ENCODE peak calls at places on chromosomes 16 and 17, in six cellular contexts. One of them, this sample, is unnamed.

GRCh38 chr16:56812884-56813283 is 52.1 kb upstream of the SLC12A3 start:
- DNase-seq in heart right ventricle: no peak
- DNase-seq in endothelial cell of umbilical vein: peak; percentile 77
- DNase-seq in A549: peak; percentile 25
- DNase-seq in cardiac muscle cell: no peak
- DNase-seq in gastrocnemius medialis: no peak
- DNase-seq in this sample: no peak

GRCh38 chr17:39167492-39167891 is 1.5 kb upstream of the ARL5C start:
- DNase-seq in cardiac muscle cell: no peak
- DNase-seq in heart right ventricle: peak; percentile 51
- DNase-seq in gastrocnemius medialis: no peak
- DNase-seq in endothelial cell of umbilical vein: no peak
- DNase-seq in A549: no peak
- DNase-seq in this sample: no peak

GRCh38 chr17:82943339-82943738 is 103.5 kb upstream of the ZNF750 start:
- DNase-seq in gastrocnemius medialis: no peak
- DNase-seq in A549: no peak
- DNase-seq in heart right ventricle: no peak
- DNase-seq in cardiac muscle cell: no peak
- DNase-seq in endothelial cell of umbilical vein: no peak
- DNase-seq in this sample: no peak

GRCh38 chr16:88503374-88503770 is 50.3 kb downstream of the ZFPM1 start:
- DNase-seq in heart right ventricle: no peak
- DNase-seq in endothelial cell of umbilical vein: peak; percentile 40
- DNase-seq in gastrocnemius medialis: no peak
- DNase-seq in A549: no peak
- DNase-seq in cardiac muscle cell: no peak
- DNase-seq in this sample: no peak

GRCh38 chr16:57826040-57826434 is 23.7 kb upstream of the KIFC3 start:
- DNase-seq in gastrocnemius medialis: no peak
- DNase-seq in A549: no peak
- DNase-seq in cardiac muscle cell: no peak
- DNase-seq in heart right ventricle: no peak
- DNase-seq in endothelial cell of umbilical vein: no peak
- DNase-seq in this sample: no peak

GRCh38 chr17:83080641-83081560 is 1.5 kb downstream of the METRNL start:
- DNase-seq in cardiac muscle cell: peak; percentile 33
- DNase-seq in A549: no peak
- DNase-seq in endothelial cell of umbilical vein: no peak
- DNase-seq in gastrocnemius medialis: no peak
- DNase-seq in heart right ventricle: no peak
- DNase-seq in this sample: no peak

GRCh38 chr17:44921122-44921882 is 6.0 kb upstream of the GFAP start:
- DNase-seq in A549: no peak
- DNase-seq in gastrocnemius medialis: peak; percentile 4
- DNase-seq in endothelial cell of umbilical vein: no peak
- DNase-seq in heart right ventricle: no peak
- DNase-seq in cardiac muscle cell: peak; percentile 27
- DNase-seq in this sample: no peak

GRCh38 chr16:5502944-5503343 is 405.3 kb upstream of the EEF2KMT start:
- DNase-seq in cardiac muscle cell: no peak
- DNase-seq in gastrocnemius medialis: no peak
- DNase-seq in A549: no peak
- DNase-seq in endothelial cell of umbilical vein: no peak
- DNase-seq in heart right ventricle: no peak
- DNase-seq in this sample: no peak

GRCh38 chr17:27690882-27691281 is 59.9 kb downstream of the LGALS9 start:
- DNase-seq in A549: no peak
- DNase-seq in heart right ventricle: no peak
- DNase-seq in gastrocnemius medialis: no peak
- DNase-seq in endothelial cell of umbilical vein: no peak
- DNase-seq in cardiac muscle cell: no peak
- DNase-seq in this sample: no peak

GRCh38 chr16:3677994-3678393 is 23.5 kb downstream of the DNASE1 start:
- DNase-seq in cardiac muscle cell: no peak
- DNase-seq in A549: no peak
- DNase-seq in endothelial cell of umbilical vein: no peak
- DNase-seq in gastrocnemius medialis: no peak
- DNase-seq in heart right ventricle: no peak
- DNase-seq in this sample: no peak

GRCh38 chr17:17837380-17837821 is 615 bp upstream of the SREBF1 start:
- DNase-seq in cardiac muscle cell: no peak
- DNase-seq in heart right ventricle: peak; percentile 83
- DNase-seq in A549: peak; percentile 80
- DNase-seq in gastrocnemius medialis: peak; percentile 78
- DNase-seq in endothelial cell of umbilical vein: peak; percentile 69
- DNase-seq in this sample: peak; percentile 55

GRCh38 chr17:78588258-78589030 is 11.2 kb upstream of the DNAH17 start:
- DNase-seq in endothelial cell of umbilical vein: no peak
- DNase-seq in heart right ventricle: no peak
- DNase-seq in gastrocnemius medialis: no peak
- DNase-seq in cardiac muscle cell: no peak
- DNase-seq in A549: no peak
- DNase-seq in this sample: no peak

GRCh38 chr17:38341035-38341721 is 2.6 kb downstream of the GPR179 start:
- DNase-seq in cardiac muscle cell: peak; percentile 77
- DNase-seq in heart right ventricle: peak; percentile 40
- DNase-seq in endothelial cell of umbilical vein: peak; percentile 51
- DNase-seq in A549: no peak
- DNase-seq in gastrocnemius medialis: no peak
- DNase-seq in this sample: no peak

GRCh38 chr16:31216552-31217530 is at the start of gene PYDC1:
- DNase-seq in gastrocnemius medialis: no peak
- DNase-seq in heart right ventricle: no peak
- DNase-seq in A549: no peak
- DNase-seq in cardiac muscle cell: no peak
- DNase-seq in endothelial cell of umbilical vein: no peak
- DNase-seq in this sample: no peak
- H3K4me3 ChIP-seq in gastrocnemius medialis: peak within 1 kb of the TSS; percentile 79
- H3K4me3 ChIP-seq in heart right ventricle: peak within 1 kb of the TSS; percentile 62
- H3K4me3 ChIP-seq in A549: peak within 1 kb of the TSS; percentile 53
- H3K4me3 ChIP-seq in cardiac muscle cell: peak within 1 kb of the TSS; percentile 40
- H3K4me3 ChIP-seq in endothelial cell of umbilical vein: no peak within 1 kb of the TSS
- H3K4me3 ChIP-seq in this sample: no peak within 1 kb of the TSS

GRCh38 chr17:29642171-29642611 is 19.5 kb upstream of the CORO6 start:
- DNase-seq in A549: no peak
- DNase-seq in endothelial cell of umbilical vein: peak; percentile 43
- DNase-seq in gastrocnemius medialis: peak; percentile 94
- DNase-seq in cardiac muscle cell: no peak
- DNase-seq in heart right ventricle: no peak
- DNase-seq in this sample: no peak
- H3K27ac ChIP-seq in A549: peak overlapping the region; percentile 32
- H3K27ac ChIP-seq in endothelial cell of umbilical vein: peak overlapping the region; percentile 79
- H3K27ac ChIP-seq in gastrocnemius medialis: peak overlapping the region; percentile 100
- H3K27ac ChIP-seq in cardiac muscle cell: peak overlapping the region; percentile 82
- H3K27ac ChIP-seq in heart right ventricle: peak overlapping the region; percentile 68
- H3K27ac ChIP-seq in this sample: peak overlapping the region; percentile 7

DNA sequence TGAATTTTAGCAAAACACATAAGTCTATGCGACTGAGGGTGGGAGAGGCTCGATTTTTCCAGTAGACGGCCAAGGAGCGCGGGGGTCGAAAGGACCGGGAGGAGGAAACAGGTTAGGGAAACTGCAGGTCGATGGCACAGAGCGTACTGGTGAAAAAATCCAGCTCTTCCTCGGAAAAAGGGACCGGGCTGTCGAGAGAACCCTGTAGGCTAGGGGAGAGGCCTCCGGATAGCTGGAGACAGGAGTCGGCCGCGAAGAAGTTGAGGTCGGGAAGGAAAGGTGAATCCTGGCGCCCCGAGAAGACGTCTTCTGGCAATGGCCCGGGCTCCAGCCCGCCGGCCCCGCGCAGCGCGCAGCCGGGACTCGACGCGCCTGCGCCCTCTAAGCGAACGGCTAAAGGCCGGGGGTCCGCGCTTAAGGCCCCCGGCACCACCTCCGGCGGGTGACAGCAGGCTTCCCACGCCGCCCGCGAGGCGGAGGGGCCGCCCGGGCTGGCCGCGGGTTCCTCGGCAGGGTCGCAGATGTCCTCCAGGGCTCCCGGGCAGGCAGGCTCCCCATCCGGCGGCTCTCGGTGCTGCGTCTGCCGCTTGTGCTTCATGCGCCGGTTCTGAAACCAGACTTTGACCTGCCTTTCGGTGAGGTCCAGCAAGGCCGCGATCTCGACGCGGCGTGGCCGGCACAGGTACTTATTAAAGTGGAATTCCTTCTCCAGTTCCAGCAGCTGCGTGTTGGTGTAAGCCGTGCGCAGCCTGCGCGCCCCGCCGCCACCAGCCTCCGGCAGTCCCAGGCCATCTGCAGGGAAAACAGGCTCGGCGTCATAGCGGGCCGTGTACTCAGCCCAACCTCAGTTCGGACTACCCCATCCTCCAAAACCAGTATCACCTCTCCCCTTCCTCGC is 1.7 kb downstream of the HOXB2 start:
- DNase-seq in gastrocnemius medialis: peak; percentile 31
- DNase-seq in A549: peak; percentile 79
- DNase-seq in cardiac muscle cell: peak; percentile 67
- DNase-seq in endothelial cell of umbilical vein: peak; percentile 61
- DNase-seq in heart right ventricle: peak; percentile 29
- DNase-seq in this sample: no peak
- TF ChIP-seq CTCF in gastrocnemius medialis: peak; percentile 7
- TF ChIP-seq CTCF in A549: no peak
- TF ChIP-seq CTCF in cardiac muscle cell: no peak
- TF ChIP-seq CTCF in endothelial cell of umbilical vein: peak; percentile 3
- TF ChIP-seq CTCF in heart right ventricle: no peak
- TF ChIP-seq CTCF in this sample: no peak

DNA sequence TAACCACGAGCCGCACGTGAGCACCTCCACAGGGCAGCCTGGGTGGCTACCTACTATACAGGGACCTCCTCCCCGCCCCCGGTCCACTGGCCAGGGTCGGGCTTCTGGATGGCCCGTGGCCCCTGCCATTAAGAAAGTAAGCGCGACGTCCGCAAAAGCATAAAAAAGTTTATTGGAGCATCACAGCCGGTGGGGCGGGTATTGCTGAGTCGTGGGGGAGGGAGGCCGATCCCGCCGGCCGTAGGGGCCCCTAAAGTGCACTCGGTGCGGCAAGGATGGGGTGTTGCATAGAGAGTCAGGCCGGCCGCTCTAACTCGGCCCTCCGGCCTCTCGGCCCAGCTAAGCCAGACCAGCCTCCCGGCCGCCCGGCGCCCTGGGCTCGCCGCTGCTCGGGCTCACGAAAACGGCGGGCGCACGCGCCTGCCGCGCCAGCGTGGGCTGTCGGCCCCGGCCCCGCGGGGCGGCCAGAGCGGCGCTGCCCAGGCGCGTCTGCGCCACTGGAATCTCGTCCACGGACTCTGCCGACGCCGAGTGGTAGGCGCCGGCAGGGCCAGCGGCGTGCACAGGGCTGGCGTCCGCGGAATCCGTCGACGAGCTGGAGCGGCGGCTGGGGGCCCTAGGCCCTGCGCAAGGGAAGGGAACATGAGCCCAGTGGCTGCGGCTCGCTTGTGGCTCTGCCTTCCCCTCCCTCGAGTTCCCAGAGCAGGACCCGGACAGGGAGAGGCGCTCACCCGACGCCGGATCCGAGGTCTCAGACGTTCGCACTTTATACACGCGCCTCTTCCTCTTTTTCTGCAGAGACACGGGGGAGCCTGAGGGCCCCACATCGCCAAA is 1.2 kb upstream of the TPPP3 start:
- DNase-seq in gastrocnemius medialis: peak; percentile 14
- DNase-seq in endothelial cell of umbilical vein: no peak
- DNase-seq in A549: no peak
- DNase-seq in heart right ventricle: no peak
- DNase-seq in cardiac muscle cell: peak; percentile 25
- DNase-seq in this sample: no peak
- H3K4me3 ChIP-seq in gastrocnemius medialis: no peak overlapping the region
- H3K4me3 ChIP-seq in endothelial cell of umbilical vein: no peak overlapping the region
- H3K4me3 ChIP-seq in A549: no peak overlapping the region
- H3K4me3 ChIP-seq in heart right ventricle: peak overlapping the region; percentile 48
- H3K4me3 ChIP-seq in cardiac muscle cell: no peak overlapping the region
- H3K4me3 ChIP-seq in this sample: no peak overlapping the region

GRCh38 chr16:84225126-84225525 is 14.7 kb downstream of the KCNG4 start:
- DNase-seq in A549: no peak
- DNase-seq in gastrocnemius medialis: no peak
- DNase-seq in cardiac muscle cell: no peak
- DNase-seq in endothelial cell of umbilical vein: no peak
- DNase-seq in heart right ventricle: no peak
- DNase-seq in this sample: no peak
- H3K27ac ChIP-seq in A549: peak overlapping the region; percentile 92
- H3K27ac ChIP-seq in gastrocnemius medialis: no peak overlapping the region
- H3K27ac ChIP-seq in cardiac muscle cell: no peak overlapping the region
- H3K27ac ChIP-seq in endothelial cell of umbilical vein: no peak overlapping the region
- H3K27ac ChIP-seq in heart right ventricle: no peak overlapping the region
- H3K27ac ChIP-seq in this sample: no peak overlapping the region

GRCh38 chr16:8907096-8907495 is 24.9 kb downstream of the LITAFD start:
- DNase-seq in A549: no peak
- DNase-seq in cardiac muscle cell: no peak
- DNase-seq in endothelial cell of umbilical vein: no peak
- DNase-seq in gastrocnemius medialis: no peak
- DNase-seq in heart right ventricle: no peak
- DNase-seq in this sample: no peak

GRCh38 chr16:8905795-8906591 is 23.8 kb downstream of the LITAFD start:
- DNase-seq in gastrocnemius medialis: no peak
- DNase-seq in cardiac muscle cell: no peak
- DNase-seq in A549: peak; percentile 25
- DNase-seq in heart right ventricle: no peak
- DNase-seq in endothelial cell of umbilical vein: no peak
- DNase-seq in this sample: no peak

GRCh38 chr16:8903004-8903403 is 20.9 kb downstream of the LITAFD start:
- DNase-seq in endothelial cell of umbilical vein: no peak
- DNase-seq in heart right ventricle: no peak
- DNase-seq in A549: no peak
- DNase-seq in gastrocnemius medialis: no peak
- DNase-seq in cardiac muscle cell: no peak
- DNase-seq in this sample: no peak

GRCh38 chr16:8904018-8904430 is 21.9 kb downstream of the LITAFD start:
- DNase-seq in gastrocnemius medialis: peak; percentile 87
- DNase-seq in heart right ventricle: no peak
- DNase-seq in cardiac muscle cell: no peak
- DNase-seq in A549: no peak
- DNase-seq in endothelial cell of umbilical vein: no peak
- DNase-seq in this sample: no peak

DNA sequence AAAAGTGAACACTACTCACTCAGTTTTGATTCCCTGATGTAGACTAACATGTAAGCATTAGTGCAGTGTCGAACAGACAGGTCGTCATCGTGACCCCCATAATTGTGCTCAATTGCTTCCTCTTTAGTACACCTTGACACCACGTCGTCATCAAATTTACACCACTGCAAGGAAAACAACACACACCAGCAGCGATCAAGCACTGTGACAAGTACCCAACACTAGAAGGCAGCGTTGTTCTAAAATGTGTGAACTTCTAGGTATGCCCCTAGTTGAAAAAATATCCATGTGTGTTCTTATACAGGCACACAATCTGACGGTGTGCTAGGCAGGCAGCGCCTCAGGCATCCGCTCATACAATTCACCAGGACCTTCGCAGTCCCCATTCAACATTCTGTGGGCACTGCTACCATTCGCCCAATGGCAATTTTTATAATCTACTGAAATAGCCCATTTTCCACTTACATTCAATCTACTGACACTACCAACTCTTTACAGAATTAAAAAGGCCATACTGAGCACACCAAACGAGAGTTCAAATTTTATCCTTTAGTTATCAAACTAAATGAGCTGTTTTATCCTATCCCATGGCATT is 23.1 kb downstream of the LITAFD start:
- DNase-seq in cardiac muscle cell: peak; percentile 37
- DNase-seq in A549: peak; percentile 36
- DNase-seq in heart right ventricle: no peak
- DNase-seq in endothelial cell of umbilical vein: peak; percentile 42
- DNase-seq in gastrocnemius medialis: no peak
- DNase-seq in this sample: no peak
- TF ChIP-seq CTCF in cardiac muscle cell: peak; percentile 57
- TF ChIP-seq CTCF in A549: peak; percentile 27
- TF ChIP-seq CTCF in heart right ventricle: peak; percentile 33
- TF ChIP-seq CTCF in endothelial cell of umbilical vein: peak; percentile 50
- TF ChIP-seq CTCF in gastrocnemius medialis: no peak
- TF ChIP-seq CTCF in this sample: no peak

GRCh38 chr17:50953518-50953830 is 87.3 kb upstream of the TOB1 start:
- DNase-seq in endothelial cell of umbilical vein: no peak
- DNase-seq in cardiac muscle cell: no peak
- DNase-seq in gastrocnemius medialis: no peak
- DNase-seq in A549: no peak
- DNase-seq in heart right ventricle: no peak
- DNase-seq in this sample: no peak
- H3K4me3 ChIP-seq in endothelial cell of umbilical vein: no peak overlapping the region
- H3K4me3 ChIP-seq in cardiac muscle cell: no peak overlapping the region
- H3K4me3 ChIP-seq in gastrocnemius medialis: no peak overlapping the region
- H3K4me3 ChIP-seq in A549: no peak overlapping the region
- H3K4me3 ChIP-seq in heart right ventricle: no peak overlapping the region
- H3K4me3 ChIP-seq in this sample: no peak overlapping the region